ENCODE peak calls at places on chromosomes 7 and 10, in nine cellular contexts. N is A549, X is OCI-LY7, W is heart right ventricle, Y is breast epithelium, B is mammary epithelial cell, G is fibroblast of lung, J is right atrium auricular region, H is HCT116. E is an unnamed sample. For H3K4me1, the result is how much of the 10 kb centered on the place peaks cover.

GRCh38 chr10:117175901-117176534 is 21.3 kb upstream of the KCNK18 start:
- DNase-seq in N (peak), X (peak), W (peak), Y (no peak), B (peak), G (peak), J (peak), H (peak), E (peak)

GRCh38 chr10:31620236-31621151 is 301.5 kb downstream of the ZEB1 start:
- DNase-seq in N (peak), X (no peak), W (peak), Y (no peak), B (no peak), G (peak), J (peak), H (no peak), E (no peak)

GRCh38 chr7:158891922-158892321 is 35.6 kb downstream of the DYNC2I1 start:
- DNase-seq in N (no peak), X (no peak), W (no peak), Y (no peak), B (no peak), G (no peak), J (no peak), H (no peak), E (no peak)

GRCh38 chr10:49518982-49519578 is 19.8 kb downstream of the ERCC6 start:
- DNase-seq in N (peak), X (peak), W (no peak), Y (no peak), B (peak), G (peak), J (no peak), H (peak), E (peak)

GRCh38 chr7:77330169-77330882 is 85.8 kb downstream of the GSAP start:
- DNase-seq in N (no peak), X (peak), W (no peak), Y (no peak), B (peak), G (no peak), J (no peak), H (no peak), E (no peak)

GRCh38 chr7:157693521-157694388 is 357.0 kb downstream of the DNAJB6 start:
- DNase-seq in N (no peak), X (no peak), W (no peak), Y (no peak), B (no peak), G (no peak), J (no peak), H (no peak), E (no peak)

GRCh38 chr7:43337191-43337590 is 224.7 kb downstream of the HECW1 start:
- DNase-seq in N (no peak), X (no peak), W (no peak), Y (no peak), B (peak), G (no peak), J (no peak), H (no peak), E (no peak)

GRCh38 chr10:110408203-110408871 is 89.4 kb upstream of the DUSP5 start:
- DNase-seq in N (no peak), X (no peak), W (no peak), Y (peak), B (peak), G (peak), J (no peak), H (no peak), E (no peak)

GRCh38 chr10:114632869-114633715 is 25.0 kb downstream of the ABLIM1 start:
- DNase-seq in N (peak), X (no peak), W (no peak), Y (no peak), B (peak), G (peak), J (peak), H (peak), E (no peak)

GRCh38 chr10:18424200-18424599 is 227.2 kb downstream of the NSUN6 start:
- DNase-seq in N (no peak), X (no peak), W (no peak), Y (no peak), B (no peak), G (no peak), J (no peak), H (no peak), E (no peak)

GRCh38 chr10:22334414-22335203 is 10.7 kb upstream of the SPAG6 start:
- DNase-seq in N (no peak), X (no peak), W (peak), Y (no peak), B (no peak), G (no peak), J (no peak), H (no peak), E (no peak)

GRCh38 chr7:89104748-89105685 is 309.5 kb upstream of the TEX47 start:
- DNase-seq in N (no peak), X (no peak), W (no peak), Y (no peak), B (no peak), G (peak), J (no peak), H (no peak), E (no peak)

GRCh38 chr10:78255796-78256638 is 222.4 kb downstream of the RPS24 start:
- DNase-seq in N (peak), X (no peak), W (no peak), Y (no peak), B (peak), G (peak), J (peak), H (peak), E (peak)

GRCh38 chr10:132654708-132655661 is 117.4 kb downstream of the INPP5A start:
- DNase-seq in N (peak), X (peak), W (peak), Y (no peak), B (peak), G (peak), J (no peak), H (peak), E (peak)

GRCh38 chr10:124722812-124723783 is 21.1 kb downstream of the FAM53B start:
- DNase-seq in N (no peak), X (no peak), W (peak), Y (no peak), B (peak), G (no peak), J (no peak), H (no peak), E (no peak)

DNA sequence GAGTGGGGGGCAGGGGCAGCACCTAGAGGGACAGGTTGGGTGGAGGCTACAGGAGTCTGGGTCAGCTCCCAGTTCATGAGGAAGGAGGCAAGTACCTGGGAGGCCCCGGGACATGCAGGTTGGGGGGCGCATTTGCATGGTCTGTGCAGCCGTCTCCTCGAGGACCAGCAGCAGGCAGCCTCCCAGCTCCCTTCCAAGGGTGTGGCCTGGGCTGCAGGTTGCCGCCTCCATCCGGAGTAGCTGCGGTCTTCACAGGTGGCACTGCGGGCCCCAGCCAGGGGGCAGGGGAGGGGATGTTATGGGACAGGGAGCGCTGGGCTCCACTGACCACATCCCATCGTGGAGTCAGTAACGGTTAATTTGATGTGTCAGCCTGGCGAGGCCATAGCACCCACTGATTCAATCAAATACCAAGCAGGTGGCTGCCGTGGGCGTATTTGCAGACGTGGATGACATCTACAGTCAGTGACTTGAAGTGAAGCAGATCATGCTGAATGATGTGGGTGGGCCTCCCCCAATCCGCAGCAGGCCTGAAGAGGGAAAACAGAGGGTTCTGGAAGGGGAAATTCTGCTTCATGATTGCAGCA is 81.7 kb downstream of the PRKAG2 start:
- DNase-seq in N (no peak), X (no peak), W (no peak), Y (no peak), B (no peak), G (no peak), J (no peak), H (no peak), E (no peak)
- H3K4me1 ChIP-seq in N (under half), X (under half), W (under half), Y (under half), B (under half), G (under half), J (under half), H (half or more), E (under half)

GRCh38 chr7:106962751-106963150 is 81.8 kb upstream of the PRKAR2B start:
- DNase-seq in N (no peak), X (peak), W (no peak), Y (no peak), B (no peak), G (no peak), J (no peak), H (no peak), E (no peak)

GRCh38 chr7:106964455-106964854 is 80.0 kb upstream of the PRKAR2B start:
- DNase-seq in N (no peak), X (no peak), W (no peak), Y (no peak), B (no peak), G (no peak), J (no peak), H (no peak), E (no peak)

GRCh38 chr7:106957766-106958165 is 86.7 kb upstream of the PRKAR2B start:
- DNase-seq in N (no peak), X (peak), W (no peak), Y (no peak), B (peak), G (no peak), J (no peak), H (no peak), E (no peak)

DNA sequence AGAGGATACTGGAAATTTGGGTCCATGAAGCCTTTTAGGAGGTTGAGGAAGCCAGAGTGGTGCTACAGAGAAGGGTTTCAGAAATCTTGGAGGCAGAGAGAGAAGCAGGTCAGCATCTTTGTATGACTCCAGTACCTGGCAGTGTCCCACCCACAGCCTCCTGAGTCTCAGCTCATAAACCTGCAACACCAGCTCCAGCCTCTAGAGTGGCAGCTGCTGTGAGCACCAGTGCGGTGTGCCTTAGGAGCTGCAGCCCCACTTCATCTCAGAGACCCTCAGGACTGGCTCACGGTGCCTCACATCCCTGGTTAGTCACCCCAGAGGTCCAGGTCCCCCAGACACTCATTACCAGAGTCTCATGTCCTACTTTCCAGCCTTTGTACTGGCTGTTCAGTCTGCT is 84.8 kb upstream of the PRKAR2B start:
- DNase-seq in N (peak), X (peak), W (no peak), Y (no peak), B (no peak), G (no peak), J (no peak), H (no peak), E (no peak)
- TF ChIP-seq CTCF in N (no peak), X (peak), W (no peak), Y (no peak), B (peak), G (no peak), J (no peak), H (peak), E (no peak)

DNA sequence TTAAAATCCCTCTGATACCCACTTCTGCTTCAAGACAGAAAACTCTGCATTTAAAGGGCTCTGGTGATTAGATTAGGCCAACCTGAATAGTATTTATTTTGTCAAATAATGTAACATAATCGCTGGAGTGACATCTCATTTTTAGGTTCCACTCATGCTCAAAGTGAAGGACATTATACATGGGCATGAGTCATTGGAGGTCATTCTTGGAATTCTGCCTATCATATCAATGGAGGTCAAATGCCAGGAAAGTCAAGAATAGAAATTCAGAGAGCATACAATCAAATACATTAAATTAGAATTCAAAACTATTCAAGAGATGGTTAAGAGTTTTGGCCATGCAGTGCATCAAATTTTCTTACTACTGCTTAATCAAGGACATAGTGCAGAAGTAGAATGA is 50.8 kb upstream of the PRSS1 start:
- DNase-seq in N (no peak), X (no peak), W (no peak), Y (no peak), B (no peak), G (no peak), J (no peak), H (no peak), E (no peak)
- H3K4me1 ChIP-seq in N (under half), X (under half), W (under half), Y (under half), B (under half), G (under half), J (under half), H (under half), E (under half)

DNA sequence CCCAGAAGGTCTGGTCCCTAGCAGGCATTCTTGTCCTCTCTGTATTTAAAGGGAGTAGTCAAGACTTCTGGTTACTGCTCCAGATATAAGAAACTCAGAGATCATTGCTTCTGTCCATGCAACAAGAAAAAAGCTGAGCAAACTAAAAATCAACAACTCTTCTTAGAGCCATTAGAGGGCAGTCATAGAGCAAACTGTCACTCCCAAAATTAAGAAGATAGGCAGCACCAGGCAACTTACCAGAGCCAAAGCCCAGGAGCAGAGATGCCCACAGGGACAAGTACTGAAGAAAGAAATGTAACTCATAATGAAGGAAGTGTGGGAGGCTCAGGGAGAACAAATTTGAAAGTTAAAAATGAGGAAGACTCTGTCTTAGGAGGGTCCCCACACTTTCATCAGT is 472.9 kb upstream of the COBL start:
- DNase-seq in N (no peak), X (no peak), W (no peak), Y (no peak), B (no peak), G (no peak), J (no peak), H (no peak), E (no peak)
- TF ChIP-seq CTCF in N (no peak), X (peak), W (no peak), Y (no peak), B (no peak), G (no peak), J (no peak), H (no peak), E (no peak)

DNA sequence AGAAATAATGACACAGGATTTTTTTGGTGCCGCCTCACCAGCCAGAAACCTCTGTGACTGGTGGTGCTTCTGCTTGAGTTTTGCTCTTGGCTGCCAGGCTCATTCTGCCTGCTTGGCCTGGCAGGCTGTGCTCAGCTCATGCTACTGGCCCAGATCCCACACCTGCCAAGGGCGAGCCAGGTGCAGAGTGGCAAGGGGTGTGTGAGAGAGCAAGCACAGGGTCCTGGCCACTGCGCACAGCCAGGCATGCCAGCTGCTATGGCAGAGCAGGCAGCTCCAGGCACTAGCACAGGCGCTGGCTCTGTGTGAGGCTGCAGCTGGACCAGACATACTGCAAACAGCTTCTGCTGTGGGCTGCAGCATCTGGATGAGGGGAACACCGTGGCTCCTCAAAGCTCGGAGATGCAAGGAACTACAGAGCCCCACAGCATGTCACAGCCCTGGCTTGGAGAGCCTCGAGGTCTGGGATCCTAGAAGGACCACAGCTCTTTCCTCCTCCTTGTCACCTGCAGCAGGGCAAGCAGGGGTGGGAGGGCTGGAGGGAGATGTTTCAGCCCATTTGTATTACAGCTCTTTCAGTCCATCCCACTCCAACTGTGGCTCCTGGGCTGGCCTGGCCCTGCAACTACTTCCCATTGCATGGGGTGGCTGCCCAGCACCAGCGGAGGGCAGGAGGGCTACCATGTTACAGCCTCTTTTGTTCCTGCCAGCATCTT is 313.4 kb upstream of the SEMA3C start:
- DNase-seq in N (no peak), X (no peak), W (peak), Y (no peak), B (no peak), G (no peak), J (no peak), H (no peak), E (peak)
- H3K4me1 ChIP-seq in N (under half), X (under half), W (under half), Y (under half), B (under half), G (under half), J (under half), H (under half), E (under half)

DNA sequence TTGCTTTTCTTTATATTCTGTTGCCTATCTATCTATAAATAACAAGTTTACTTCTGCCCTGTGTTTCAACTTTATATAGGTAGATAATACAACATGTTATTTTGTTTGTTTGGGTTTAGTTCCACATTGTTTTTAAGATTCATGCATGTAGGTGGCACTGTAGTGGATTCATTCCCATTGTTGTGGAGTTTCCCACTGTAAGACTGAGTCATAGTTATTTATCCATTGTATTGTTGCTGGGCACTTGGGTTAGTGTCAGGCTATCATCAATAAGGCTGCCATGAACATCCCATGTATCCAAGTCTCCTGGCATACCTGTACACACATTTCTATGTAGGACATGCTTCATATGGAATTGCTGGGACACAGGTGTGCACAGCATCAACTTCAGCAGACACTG is 127.7 kb downstream of the ARHGAP22 start:
- DNase-seq in N (no peak), X (no peak), W (no peak), Y (no peak), B (no peak), G (no peak), J (no peak), H (no peak), E (no peak)
- TF ChIP-seq CTCF in N (no peak), X (no peak), W (no peak), Y (no peak), B (no peak), G (no peak), J (no peak), H (no peak), E (no peak)

DNA sequence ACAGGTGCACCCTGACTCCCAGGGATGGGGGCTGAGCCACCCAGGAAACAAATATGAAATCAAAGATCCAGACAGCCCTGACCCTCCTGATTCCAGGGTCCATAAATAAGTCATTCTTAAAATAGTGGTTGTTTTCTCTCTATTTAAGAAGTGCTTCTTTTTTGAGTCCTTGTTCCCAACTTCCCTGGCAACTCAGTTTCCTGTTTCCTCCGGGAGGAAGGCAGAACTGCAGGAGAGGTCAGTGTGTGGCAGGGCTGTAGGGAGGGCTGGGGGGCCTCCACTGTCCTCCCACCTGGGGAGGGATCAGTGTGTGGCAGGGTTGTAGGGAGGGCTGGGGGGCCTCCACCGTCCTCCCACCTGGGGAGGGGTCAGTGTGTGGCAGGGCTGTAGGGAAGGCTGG is 88.7 kb upstream of the PDGFA start:
- DNase-seq in N (no peak), X (no peak), W (no peak), Y (no peak), B (no peak), G (no peak), J (no peak), H (no peak), E (no peak)
- H3K4me1 ChIP-seq in N (under half), X (under half), W (under half), Y (under half), B (under half), G (under half), J (under half), H (under half), E (under half)

GRCh38 chr7:130071701-130072622 is 1.6 kb downstream of the KLHDC10 start:
- DNase-seq in N (peak), X (peak), W (no peak), Y (no peak), B (peak), G (peak), J (no peak), H (peak), E (peak)
- TF ChIP-seq CTCF in N (peak), X (peak), W (peak), Y (peak), B (peak), G (peak), J (peak), H (peak), E (peak)

DNA sequence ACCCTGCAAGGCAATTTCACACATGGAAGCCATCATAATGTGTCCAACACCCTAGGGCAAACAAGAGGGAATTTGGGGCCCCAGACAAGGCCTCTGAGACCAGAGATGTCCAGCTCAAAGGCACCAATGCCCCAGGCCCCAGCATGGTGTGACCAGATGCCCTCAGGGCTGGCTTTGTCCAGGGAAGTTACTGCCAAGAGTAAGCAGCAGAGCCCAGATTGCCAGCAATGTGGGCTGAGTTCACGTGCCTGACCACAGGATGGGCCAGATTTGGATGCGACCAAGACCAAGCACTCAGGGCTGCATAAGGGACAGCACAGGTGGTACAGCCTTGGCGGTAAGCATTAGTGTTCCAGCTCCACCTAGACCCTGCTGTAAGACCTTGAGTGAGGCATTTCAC is 12.7 kb downstream of the MYOF start:
- DNase-seq in N (no peak), X (no peak), W (no peak), Y (no peak), B (no peak), G (no peak), J (no peak), H (no peak), E (no peak)
- H3K4me1 ChIP-seq in N (half or more), X (under half), W (half or more), Y (half or more), B (half or more), G (half or more), J (under half), H (half or more), E (under half)

E was measured in body of pancreas.